ENCODE peak calls at places on chromosomes 11 and 22, in ten cellular contexts. I, L, M, U, N, Q, C, T, W and O are unnamed samples.

GRCh38 chr22:19972652-19973550 is 31.3 kb upstream of the TXNRD2 start:
- DNase-seq in L (no peak), T (no peak), C (no peak), M (no peak), N (no peak), I (no peak), W (no peak), U (no peak), Q (no peak), O (no peak)

GRCh38 chr22:38267086-38267485 is 5.7 kb downstream of the TMEM184B start:
- DNase-seq in Q (no peak), M (no peak), I (no peak), N (no peak), U (no peak), W (no peak), L (peak; percentile 80), C (no peak), T (no peak), O (peak; percentile 47)

GRCh38 chr11:73693877-73694525 is 47.6 kb downstream of the PLEKHB1 start:
- DNase-seq in C (no peak), Q (no peak), N (no peak), U (no peak), M (no peak), I (no peak), T (no peak), L (no peak), W (no peak), O (no peak)

GRCh38 chr11:66912963-66913362 is 45.2 kb downstream of the PC start:
- DNase-seq in W (no peak), L (no peak), U (no peak), I (no peak), N (no peak), T (no peak), C (no peak), M (no peak), Q (no peak), O (no peak)

GRCh38 chr11:111379500-111380136 is 543 bp upstream of the POU2AF1 start:
- DNase-seq in L (no peak), N (no peak), T (no peak), C (no peak), I (no peak), Q (no peak), W (no peak), U (no peak), M (no peak), O (no peak)

GRCh38 chr11:7890417-7891179 is 40.5 kb downstream of the OR10A6 start:
- DNase-seq in M (no peak), C (no peak), N (no peak), W (no peak), U (no peak), L (no peak), Q (no peak), T (no peak), I (no peak), O (no peak)

GRCh38 chr22:46985507-46985882 is 223.0 kb downstream of the TBC1D22A start:
- DNase-seq in L (no peak), N (no peak), T (no peak), C (no peak), W (no peak), I (no peak), U (no peak), M (no peak), Q (no peak), O (no peak)

GRCh38 chr11:2943711-2944118 is 14.5 kb upstream of the PHLDA2 start:
- DNase-seq in L (no peak), Q (no peak), T (peak; percentile 81), W (peak; percentile 45), I (no peak), N (no peak), C (no peak), M (no peak), U (peak; percentile 72), O (no peak)

GRCh38 chr11:69694781-69695180 is 9.0 kb downstream of the FGF19 start:
- DNase-seq in L (no peak), M (no peak), C (no peak), T (peak; percentile 48), N (no peak), Q (no peak), U (no peak), I (no peak), W (no peak), O (no peak)

GRCh38 chr11:120695426-120695825 is 183.9 kb downstream of the GRIK4 start:
- DNase-seq in C (no peak), U (no peak), T (no peak), M (no peak), I (no peak), Q (no peak), L (no peak), W (no peak), N (no peak), O (no peak)

GRCh38 chr11:58006940-58007339 is 16.7 kb upstream of the OR9Q1 start:
- DNase-seq in T (no peak), I (peak; percentile 63), L (no peak), U (no peak), N (no peak), Q (no peak), M (no peak), W (no peak), C (no peak), O (no peak)

GRCh38 chr11:30107899-30108298 is 91.1 kb upstream of the KCNA4 start:
- DNase-seq in M (no peak), N (peak; percentile 65), C (no peak), L (no peak), W (no peak), Q (no peak), U (no peak), I (peak; percentile 48), T (no peak), O (no peak)

GRCh38 chr22:40196628-40197027 is 18.9 kb downstream of the TNRC6B start:
- DNase-seq in L (no peak), M (no peak), W (no peak), Q (no peak), I (peak; percentile 92), T (no peak), U (no peak), N (peak; percentile 93), C (no peak), O (no peak)

GRCh38 chr11:123202155-123202714 is 7.2 kb upstream of the CLMP start:
- DNase-seq in T (no peak), I (no peak), U (peak; percentile 48), W (no peak), M (peak; percentile 24), L (peak; percentile 46), Q (no peak), N (peak; percentile 80), C (no peak), O (peak; percentile 36)

GRCh38 chr22:36768616-36769015 is 7.3 kb downstream of the IFT27 start:
- DNase-seq in T (no peak), N (no peak), I (no peak), C (no peak), Q (no peak), M (no peak), W (no peak), L (no peak), U (no peak), O (no peak)

GRCh38 chr11:127074151-127074761 is 73.7 kb upstream of the KIRREL3 start:
- DNase-seq in C (no peak), W (peak; percentile 20), U (peak; percentile 66), T (no peak), L (no peak), I (peak; percentile 56), M (no peak), N (peak; percentile 6), Q (no peak), O (no peak)

GRCh38 chr11:108511851-108512474 is 13.8 kb upstream of the POGLUT3 start:
- DNase-seq in N (peak; percentile 42), M (no peak), L (no peak), W (no peak), C (no peak), U (no peak), I (peak; percentile 96), T (no peak), Q (no peak), O (no peak)

GRCh38 chr22:21816472-21816786 is 51.0 kb downstream of the MAPK1 start:
- DNase-seq in C (no peak), M (no peak), I (no peak), Q (no peak), U (no peak), W (no peak), L (no peak), T (no peak), N (no peak), O (no peak)
- H3K4me3 ChIP-seq in C (no peak overlapping the region), M (no peak overlapping the region), I (no peak overlapping the region), Q (no peak overlapping the region), U (no peak overlapping the region), W (no peak overlapping the region), L (peak overlapping the region; percentile 29), T (no peak overlapping the region), N (no peak overlapping the region), O (no peak overlapping the region)

DNA sequence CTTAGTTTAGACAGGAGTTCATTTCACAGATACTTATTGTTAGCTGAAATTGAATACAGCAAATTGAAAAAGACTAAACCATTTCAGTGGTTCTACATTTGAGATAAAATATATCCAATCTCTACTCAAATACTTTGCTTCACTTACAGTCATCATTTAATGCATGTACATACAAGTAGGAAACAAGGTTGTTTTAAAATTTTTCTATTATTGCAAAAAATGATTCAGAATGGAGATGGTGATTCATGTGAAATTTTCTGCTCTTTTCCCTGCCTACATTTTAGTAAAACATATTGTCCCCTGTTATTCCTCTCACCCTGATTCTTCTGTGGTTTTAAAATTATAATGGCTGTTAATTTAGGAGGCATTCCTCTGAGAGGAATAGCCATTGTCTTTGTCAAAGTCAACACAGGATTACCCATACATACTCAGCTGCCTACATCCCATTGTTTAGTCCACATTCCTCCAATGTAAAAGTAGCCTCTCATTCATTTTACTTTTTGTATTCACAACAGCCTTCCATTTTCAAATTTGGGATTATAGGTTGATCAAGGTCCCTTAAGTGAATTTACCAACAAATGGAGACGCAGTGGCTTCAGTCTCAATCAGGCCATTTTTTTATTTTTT is 60.1 kb downstream of the TRPC6 start:
- DNase-seq in L (no peak), T (no peak), W (no peak), N (no peak), U (no peak), Q (no peak), I (peak; percentile 7), M (no peak), C (no peak), O (no peak)
- H3K9me3 ChIP-seq in L (peaks cover 6% of the 10 kb centered on the region), T (no peaks in the 10 kb centered on the region), W (no peaks in the 10 kb centered on the region), N (no peaks in the 10 kb centered on the region), U (no peaks in the 10 kb centered on the region), Q (no peaks in the 10 kb centered on the region), I (no peaks in the 10 kb centered on the region), M (no peaks in the 10 kb centered on the region), C (no peaks in the 10 kb centered on the region), O (peaks cover 16% of the 10 kb centered on the region)

GRCh38 chr11:15937601-15938361 is 418.6 kb downstream of the SOX6 start:
- DNase-seq in I (no peak), W (no peak), T (no peak), M (no peak), L (no peak), Q (no peak), U (no peak), N (peak; percentile 54), C (no peak), O (no peak)
- TF ChIP-seq CTCF in I (no peak), W (no peak), T (no peak), M (no peak), L (no peak), Q (no peak), U (no peak), N (no peak), C (peak; percentile 7), O (no peak)

DNA sequence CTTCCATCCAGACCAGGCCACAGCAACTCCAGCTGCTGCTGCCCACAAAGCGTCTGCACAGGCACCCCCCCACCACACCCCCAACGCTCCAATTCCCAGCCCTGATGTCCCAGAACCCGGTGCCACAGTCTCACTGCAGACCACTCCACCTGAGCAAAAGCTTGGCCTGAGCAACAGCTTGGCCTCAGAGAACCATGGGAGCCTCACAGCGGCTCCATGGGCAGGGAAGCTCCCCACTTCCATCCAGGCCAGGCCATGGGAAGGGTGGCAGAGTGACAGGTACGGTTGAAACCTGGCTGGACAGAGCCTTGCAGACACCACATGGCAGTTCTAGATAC is 13.2 kb downstream of the PLXNB2 start:
- DNase-seq in I (no peak), U (no peak), N (no peak), C (no peak), L (no peak), W (no peak), T (no peak), Q (no peak), M (no peak), O (no peak)
- H3K4me3 ChIP-seq in I (no peak overlapping the region), U (no peak overlapping the region), N (no peak overlapping the region), C (peak overlapping the region; percentile 56), L (no peak overlapping the region), W (no peak overlapping the region), T (peak overlapping the region; percentile 39), Q (peak overlapping the region; percentile 45), M (no peak overlapping the region), O (peak overlapping the region; percentile 53)